ENCODE peak calls at places on chromosomes 4 and X, in four cellular contexts. Y, V, M and E are unnamed samples.

GRCh38 chrX:24298191-24298590 is 15.7 kb downstream of the SUPT20HL2 start:
- DNase-seq in Y (no peak), V (no peak), M (no peak), E (no peak)

GRCh38 chr4:56979674-56980073 is 978 bp downstream of the POLR2B start:
- DNase-seq in Y (no peak), V (no peak), M (no peak), E (no peak)

GRCh38 chr4:25489221-25489797 is 112.2 kb downstream of the ANAPC4 start:
- DNase-seq in Y (no peak), V (no peak), M (no peak), E (no peak)

GRCh38 chr4:56410247-56410646 is 23.0 kb upstream of the AASDH start:
- DNase-seq in Y (peak; percentile 96), V (peak; percentile 32), M (peak; percentile 80), E (no peak)

GRCh38 chr4:171981185-171981584 is 168.0 kb downstream of the GALNTL6 start:
- DNase-seq in Y (no peak), V (no peak), M (no peak), E (no peak)

GRCh38 chrX:107825698-107826285 is at the start of gene MID2:
- DNase-seq in Y (no peak), V (peak; percentile 61), M (peak; percentile 75), E (no peak)

GRCh38 chr4:185394568-185395254 is 1.0 kb downstream of the LRP2BP start:
- DNase-seq in Y (no peak), V (no peak), M (no peak), E (no peak)

GRCh38 chr4:121728798-121729226 is 32.0 kb upstream of the ANXA5 start:
- DNase-seq in Y (no peak), V (no peak), M (no peak), E (no peak)

GRCh38 chr4:3009422-3009821 is 46.1 kb downstream of the GRK4 start:
- DNase-seq in Y (no peak), V (no peak), M (no peak), E (no peak)

GRCh38 chrX:10769165-10769564 is 148.8 kb upstream of the MID1 start:
- DNase-seq in Y (no peak), V (no peak), M (no peak), E (no peak)

GRCh38 chr4:66929748-66930147 is 615.6 kb downstream of the CENPC start:
- DNase-seq in Y (no peak), V (no peak), M (no peak), E (no peak)

GRCh38 chr4:94577136-94577535 is 125.4 kb downstream of the PDLIM5 start:
- DNase-seq in Y (peak; percentile 26), V (peak; percentile 22), M (no peak), E (no peak)

GRCh38 chr4:110587666-110588285 is 35.1 kb downstream of the PITX2 start:
- DNase-seq in Y (no peak), V (no peak), M (no peak), E (no peak)

GRCh38 chrX:78658851-78659744 is at the start of gene RTL3:
- DNase-seq in Y (peak; percentile 73), V (no peak), M (no peak), E (no peak)

GRCh38 chr4:72243641-72244040 is 211.8 kb downstream of the NPFFR2 start:
- DNase-seq in Y (no peak), V (no peak), M (no peak), E (no peak)

GRCh38 chr4:54064317-54065275 is at the start of gene CHIC2:
- DNase-seq in Y (no peak), V (peak; percentile 95), M (peak; percentile 97), E (peak; percentile 76)

GRCh38 chr4:134560728-134561127 is 359.1 kb upstream of the PABPC4L start:
- DNase-seq in Y (no peak), V (no peak), M (no peak), E (no peak)

GRCh38 chrX:68932611-68933010 is 103.8 kb downstream of the EFNB1 start:
- DNase-seq in Y (no peak), V (no peak), M (no peak), E (no peak)

GRCh38 chr4:89160806-89161205 is 49.5 kb downstream of the TIGD2 start:
- DNase-seq in Y (no peak), V (no peak), M (no peak), E (no peak)

GRCh38 chr4:38488891-38489861 is 174.8 kb upstream of the KLF3 start:
- DNase-seq in Y (no peak), V (no peak), M (no peak), E (no peak)

GRCh38 chr4:130099159-130099558 is 1003.2 kb downstream of the C4orf33 start:
- DNase-seq in Y (no peak), V (no peak), M (no peak), E (no peak)

GRCh38 chr4:73764513-73764912 is 24.1 kb downstream of the CXCL8 start:
- DNase-seq in Y (no peak), V (no peak), M (no peak), E (no peak)

GRCh38 chrX:3119376-3119775 is 78.1 kb downstream of the ARSF start:
- DNase-seq in Y (no peak), V (no peak), M (no peak), E (no peak)

GRCh38 chr4:101086801-101087586 is 260.3 kb downstream of the PPP3CA start:
- DNase-seq in Y (no peak), V (no peak), M (no peak), E (no peak)

GRCh38 chr4:3034231-3034630 is 40.1 kb downstream of the HTT-AS start:
- DNase-seq in Y (no peak), V (no peak), M (no peak), E (no peak)

GRCh38 chrX:50068893-50069292 is 131.9 kb downstream of the AKAP4 start:
- DNase-seq in Y (no peak), V (no peak), M (no peak), E (no peak)

GRCh38 chr4:164357957-164358356 is 396.0 kb upstream of the SMIM31 start:
- DNase-seq in Y (no peak), V (no peak), M (no peak), E (no peak)

GRCh38 chr4:111269439-111269838 is 646.6 kb upstream of the PITX2 start:
- DNase-seq in Y (no peak), V (no peak), M (no peak), E (no peak)

GRCh38 chr4:148059617-148060180 is 327.8 kb downstream of the ARHGAP10 start:
- DNase-seq in Y (no peak), V (no peak), M (no peak), E (no peak)

GRCh38 chrX:37846558-37846933 is 825 bp downstream of the DYNLT3 start:
- DNase-seq in Y (no peak), V (no peak), M (no peak), E (no peak)

GRCh38 chr4:155787113-155787710 is 28.4 kb downstream of the GUCY1B1 start:
- DNase-seq in Y (no peak), V (no peak), M (no peak), E (no peak)

GRCh38 chrX:115226929-115227328 is 7.0 kb downstream of the LRCH2 start:
- DNase-seq in Y (no peak), V (no peak), M (no peak), E (no peak)

GRCh38 chr4:24557036-24558022 is 27.0 kb downstream of the DHX15 start:
- DNase-seq in Y (no peak), V (no peak), M (no peak), E (no peak)

GRCh38 chr4:4555916-4556315 is 14.1 kb upstream of the STX18 start:
- DNase-seq in Y (peak; percentile 90), V (no peak), M (no peak), E (no peak)

GRCh38 chrX:155900765-155901164 is 19.6 kb downstream of the VAMP7 start:
- DNase-seq in Y (no peak), V (no peak), M (no peak), E (no peak)

GRCh38 chr4:147899512-147899911 is 167.6 kb downstream of the ARHGAP10 start:
- DNase-seq in Y (no peak), V (no peak), M (no peak), E (no peak)

GRCh38 chr4:171308661-171309060 is 504.5 kb upstream of the GALNTL6 start:
- DNase-seq in Y (no peak), V (no peak), M (no peak), E (no peak)

GRCh38 chr4:181612240-181612639 is 631.0 kb upstream of the TENM3 start:
- DNase-seq in Y (no peak), V (no peak), M (no peak), E (no peak)

GRCh38 chrX:29903365-29903764 is 312.0 kb upstream of the MAGEB2 start:
- DNase-seq in Y (no peak), V (no peak), M (no peak), E (no peak)

GRCh38 chr4:137955615-137956014 is 286.5 kb downstream of the SLC7A11 start:
- DNase-seq in Y (no peak), V (no peak), M (no peak), E (no peak)

GRCh38 chr4:137956256-137956655 is 285.9 kb downstream of the SLC7A11 start:
- DNase-seq in Y (no peak), V (no peak), M (no peak), E (no peak)

GRCh38 chr4:137960371-137961050 is 281.6 kb downstream of the SLC7A11 start:
- DNase-seq in Y (no peak), V (no peak), M (no peak), E (no peak)

GRCh38 chr4:137961051-137961438 is 281.1 kb downstream of the SLC7A11 start:
- DNase-seq in Y (peak; percentile 35), V (no peak), M (no peak), E (no peak)
- H3K4me3 ChIP-seq in Y (no peak overlapping the region), V (no peak overlapping the region), M (no peak overlapping the region), E (no peak overlapping the region)

DNA sequence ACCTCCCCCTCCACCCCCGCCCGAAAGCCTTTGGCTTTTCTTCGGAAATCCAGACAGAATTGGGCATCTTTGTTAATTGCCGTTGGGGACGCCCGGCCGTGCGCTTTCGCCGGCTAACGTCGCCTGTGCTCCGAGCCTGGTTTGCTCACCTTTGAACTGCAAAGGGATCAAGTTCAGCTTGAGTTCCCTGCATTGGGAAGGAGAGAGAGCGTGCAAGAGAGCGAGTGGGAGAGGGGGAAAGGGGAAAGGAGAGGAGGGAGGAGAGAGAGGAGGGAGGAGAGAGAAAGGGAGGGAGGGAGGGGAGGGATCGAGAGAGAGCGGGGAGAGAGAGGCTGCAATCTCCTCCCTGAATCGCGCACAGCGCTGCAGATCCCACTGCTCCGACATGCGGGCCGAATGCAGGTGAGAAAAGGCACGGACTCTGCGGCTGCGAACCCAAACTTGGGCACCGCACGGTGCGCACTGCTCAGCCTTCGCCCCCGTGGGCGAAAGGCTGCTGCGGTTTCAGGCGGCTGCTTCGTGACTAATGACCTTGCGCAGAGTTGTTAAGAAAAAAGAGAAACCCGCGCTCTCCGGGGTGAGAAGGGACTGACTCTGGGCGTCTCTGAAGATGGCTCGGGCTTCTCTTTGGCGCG is at the start of gene PCDH7:
- DNase-seq in Y (no peak), V (peak; percentile 10), M (peak; percentile 73), E (no peak)
- H3K4me3 ChIP-seq in Y (peak within 1 kb of the TSS; percentile 49), V (peak within 1 kb of the TSS; percentile 57), M (peak within 1 kb of the TSS; percentile 85), E (peak within 1 kb of the TSS; percentile 79)

GRCh38 chr4:165872443-165873297 is at the start of gene TLL1:
- DNase-seq in Y (no peak), V (no peak), M (no peak), E (no peak)

GRCh38 chr4:165873298-165874071 is 448 bp downstream of the TLL1 start:
- DNase-seq in Y (no peak), V (no peak), M (no peak), E (no peak)

GRCh38 chr4:165875446-165875845 is 2.4 kb downstream of the TLL1 start:
- DNase-seq in Y (no peak), V (no peak), M (no peak), E (no peak)

GRCh38 chr4:165874072-165874798 is 1.2 kb downstream of the TLL1 start:
- DNase-seq in Y (no peak), V (no peak), M (no peak), E (no peak)

GRCh38 chr4:165874799-165875371 is 1.8 kb downstream of the TLL1 start:
- DNase-seq in Y (no peak), V (no peak), M (no peak), E (no peak)
- H3K4me3 ChIP-seq in Y (peak overlapping the region; percentile 41), V (peak overlapping the region; percentile 39), M (peak overlapping the region; percentile 74), E (peak overlapping the region; percentile 50)

GRCh38 chr4:119081542-119081859 is 54.1 kb upstream of the MYOZ2 start:
- DNase-seq in Y (no peak), V (no peak), M (no peak), E (no peak)
- H3K4me3 ChIP-seq in Y (no peak overlapping the region), V (no peak overlapping the region), M (no peak overlapping the region), E (no peak overlapping the region)